ENCODE peak calls at places on chromosomes 11 and 22, in eight cellular contexts. One of them, this sample, is unnamed. For H3K4me1, the result is how much of the 10 kb centered on the place peaks cover.

GRCh38 chr11:63708764-63709163 is 27.5 kb downstream of the RTN3 start:
- DNase-seq in sigmoid colon: no peak
- DNase-seq in SK-N-SH: no peak
- DNase-seq in transverse colon: no peak
- DNase-seq in A549: no peak
- DNase-seq in ovary: no peak
- DNase-seq in stomach: no peak
- DNase-seq in HepG2: no peak
- DNase-seq in this sample: no peak

GRCh38 chr11:9922806-9923205 is 258.9 kb downstream of the SWAP70 start:
- DNase-seq in SK-N-SH: no peak
- DNase-seq in stomach: no peak
- DNase-seq in ovary: no peak
- DNase-seq in transverse colon: no peak
- DNase-seq in sigmoid colon: no peak
- DNase-seq in HepG2: no peak
- DNase-seq in A549: no peak
- DNase-seq in this sample: no peak

GRCh38 chr11:117686711-117687110 is 110.3 kb downstream of the DSCAML1 start:
- DNase-seq in HepG2: no peak
- DNase-seq in A549: no peak
- DNase-seq in stomach: no peak
- DNase-seq in sigmoid colon: no peak
- DNase-seq in ovary: no peak
- DNase-seq in transverse colon: no peak
- DNase-seq in SK-N-SH: no peak
- DNase-seq in this sample: no peak

GRCh38 chr11:65615950-65616574 is 486 bp downstream of the PCNX3 start:
- DNase-seq in transverse colon: no peak
- DNase-seq in HepG2: peak
- DNase-seq in ovary: no peak
- DNase-seq in stomach: peak
- DNase-seq in A549: peak
- DNase-seq in SK-N-SH: peak
- DNase-seq in sigmoid colon: no peak
- DNase-seq in this sample: no peak

GRCh38 chr11:78250099-78250498 is 61.4 kb downstream of the USP35 start:
- DNase-seq in sigmoid colon: no peak
- DNase-seq in ovary: no peak
- DNase-seq in A549: no peak
- DNase-seq in transverse colon: no peak
- DNase-seq in SK-N-SH: no peak
- DNase-seq in HepG2: no peak
- DNase-seq in stomach: no peak
- DNase-seq in this sample: no peak

GRCh38 chr11:31844351-31844750 is 33.2 kb upstream of the PAX6 start:
- DNase-seq in ovary: no peak
- DNase-seq in transverse colon: no peak
- DNase-seq in A549: no peak
- DNase-seq in HepG2: no peak
- DNase-seq in SK-N-SH: no peak
- DNase-seq in sigmoid colon: no peak
- DNase-seq in stomach: no peak
- DNase-seq in this sample: no peak

GRCh38 chr11:95788921-95789505 is 569 bp downstream of the FAM76B start:
- DNase-seq in sigmoid colon: no peak
- DNase-seq in A549: peak
- DNase-seq in transverse colon: peak
- DNase-seq in SK-N-SH: peak
- DNase-seq in ovary: no peak
- DNase-seq in stomach: no peak
- DNase-seq in HepG2: peak
- DNase-seq in this sample: peak

GRCh38 chr11:102061276-102061675 is 14.0 kb downstream of the CFAP300 start:
- DNase-seq in transverse colon: no peak
- DNase-seq in ovary: no peak
- DNase-seq in HepG2: peak
- DNase-seq in A549: no peak
- DNase-seq in stomach: no peak
- DNase-seq in sigmoid colon: no peak
- DNase-seq in SK-N-SH: no peak
- DNase-seq in this sample: no peak

GRCh38 chr11:121929581-121929980 is 186.4 kb downstream of the BLID start:
- DNase-seq in transverse colon: no peak
- DNase-seq in stomach: no peak
- DNase-seq in ovary: peak
- DNase-seq in A549: no peak
- DNase-seq in sigmoid colon: no peak
- DNase-seq in HepG2: peak
- DNase-seq in SK-N-SH: peak
- DNase-seq in this sample: no peak

GRCh38 chr22:49617264-49617663 is 210.4 kb downstream of the BRD1 start:
- DNase-seq in sigmoid colon: no peak
- DNase-seq in transverse colon: no peak
- DNase-seq in HepG2: no peak
- DNase-seq in SK-N-SH: no peak
- DNase-seq in ovary: no peak
- DNase-seq in stomach: no peak
- DNase-seq in A549: no peak
- DNase-seq in this sample: no peak

GRCh38 chr11:117814766-117815261 is 9.7 kb downstream of the FXYD2 start:
- DNase-seq in ovary: peak
- DNase-seq in stomach: peak
- DNase-seq in A549: no peak
- DNase-seq in SK-N-SH: no peak
- DNase-seq in transverse colon: peak
- DNase-seq in HepG2: peak
- DNase-seq in sigmoid colon: peak
- DNase-seq in this sample: peak

GRCh38 chr22:21760640-21761039 is 25.0 kb upstream of the YPEL1 start:
- DNase-seq in sigmoid colon: no peak
- DNase-seq in SK-N-SH: no peak
- DNase-seq in HepG2: no peak
- DNase-seq in A549: no peak
- DNase-seq in ovary: no peak
- DNase-seq in stomach: no peak
- DNase-seq in transverse colon: no peak
- DNase-seq in this sample: no peak

GRCh38 chr22:20296598-20296997 is 23.3 kb downstream of the DGCR6L start:
- DNase-seq in A549: no peak
- DNase-seq in sigmoid colon: no peak
- DNase-seq in ovary: no peak
- DNase-seq in SK-N-SH: no peak
- DNase-seq in HepG2: no peak
- DNase-seq in stomach: no peak
- DNase-seq in transverse colon: no peak
- DNase-seq in this sample: no peak

GRCh38 chr11:113398669-113399430 is 11.3 kb downstream of the ANKK1 start:
- DNase-seq in A549: no peak
- DNase-seq in SK-N-SH: no peak
- DNase-seq in sigmoid colon: no peak
- DNase-seq in transverse colon: no peak
- DNase-seq in stomach: no peak
- DNase-seq in ovary: no peak
- DNase-seq in HepG2: no peak
- DNase-seq in this sample: no peak

GRCh38 chr11:134139873-134140331 is 71.0 kb downstream of the JAM3 start:
- DNase-seq in SK-N-SH: peak
- DNase-seq in ovary: peak
- DNase-seq in A549: peak
- DNase-seq in stomach: peak
- DNase-seq in sigmoid colon: peak
- DNase-seq in HepG2: peak
- DNase-seq in transverse colon: peak
- DNase-seq in this sample: peak

GRCh38 chr11:57644748-57645715 is 4.7 kb downstream of the YPEL4 start:
- DNase-seq in transverse colon: peak
- DNase-seq in SK-N-SH: peak
- DNase-seq in ovary: peak
- DNase-seq in sigmoid colon: peak
- DNase-seq in stomach: peak
- DNase-seq in A549: peak
- DNase-seq in HepG2: peak
- DNase-seq in this sample: peak

GRCh38 chr11:31106326-31106725 is 263.2 kb downstream of the DCDC1 start:
- DNase-seq in stomach: no peak
- DNase-seq in A549: no peak
- DNase-seq in transverse colon: no peak
- DNase-seq in SK-N-SH: no peak
- DNase-seq in HepG2: no peak
- DNase-seq in sigmoid colon: no peak
- DNase-seq in ovary: no peak
- DNase-seq in this sample: no peak

GRCh38 chr11:117670924-117671323 is 126.1 kb downstream of the DSCAML1 start:
- DNase-seq in stomach: no peak
- DNase-seq in HepG2: no peak
- DNase-seq in ovary: no peak
- DNase-seq in SK-N-SH: no peak
- DNase-seq in A549: no peak
- DNase-seq in sigmoid colon: no peak
- DNase-seq in transverse colon: no peak
- DNase-seq in this sample: no peak

GRCh38 chr22:22156716-22157499 is 87.7 kb upstream of the VPREB1 start:
- DNase-seq in sigmoid colon: no peak
- DNase-seq in stomach: peak
- DNase-seq in A549: peak
- DNase-seq in SK-N-SH: peak
- DNase-seq in HepG2: peak
- DNase-seq in transverse colon: peak
- DNase-seq in ovary: no peak
- DNase-seq in this sample: no peak

DNA sequence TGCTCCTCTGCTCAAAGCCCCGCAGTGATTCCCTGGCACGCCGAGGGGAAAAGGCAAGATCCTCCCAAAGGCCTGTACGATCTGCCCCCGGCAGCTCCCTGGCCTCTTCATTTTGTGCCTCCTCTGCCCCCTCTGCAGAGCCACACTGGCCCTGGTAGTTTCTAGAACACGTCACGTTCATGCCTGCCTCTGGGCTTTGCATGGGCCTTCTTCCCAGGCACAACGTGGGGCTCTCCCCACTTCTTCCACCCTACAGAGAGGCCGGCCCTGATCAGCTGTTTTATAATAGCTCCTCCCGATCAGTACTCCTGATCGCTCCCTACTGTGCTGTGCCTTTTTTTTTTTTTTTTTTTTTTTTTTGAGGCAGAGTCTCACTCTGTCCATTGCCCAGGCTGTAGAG is 78.4 kb downstream of the PTPRJ start:
- DNase-seq in SK-N-SH: no peak
- DNase-seq in HepG2: no peak
- DNase-seq in transverse colon: no peak
- DNase-seq in ovary: no peak
- DNase-seq in stomach: no peak
- DNase-seq in A549: no peak
- DNase-seq in sigmoid colon: no peak
- DNase-seq in this sample: no peak
- H3K4me1 ChIP-seq in SK-N-SH: under half
- H3K4me1 ChIP-seq in HepG2: under half
- H3K4me1 ChIP-seq in transverse colon: under half
- H3K4me1 ChIP-seq in ovary: under half
- H3K4me1 ChIP-seq in stomach: half or more
- H3K4me1 ChIP-seq in A549: half or more
- H3K4me1 ChIP-seq in sigmoid colon: under half
- H3K4me1 ChIP-seq in this sample: under half

GRCh38 chr22:24063361-24063760 is 52.3 kb downstream of the CABIN1 start:
- DNase-seq in stomach: no peak
- DNase-seq in sigmoid colon: no peak
- DNase-seq in A549: no peak
- DNase-seq in transverse colon: no peak
- DNase-seq in HepG2: no peak
- DNase-seq in ovary: no peak
- DNase-seq in SK-N-SH: no peak
- DNase-seq in this sample: no peak

GRCh38 chr22:24059793-24060192 is 48.7 kb downstream of the CABIN1 start:
- DNase-seq in A549: no peak
- DNase-seq in sigmoid colon: no peak
- DNase-seq in HepG2: no peak
- DNase-seq in ovary: no peak
- DNase-seq in SK-N-SH: no peak
- DNase-seq in transverse colon: no peak
- DNase-seq in stomach: no peak
- DNase-seq in this sample: no peak

GRCh38 chr22:24061124-24061684 is 50.1 kb downstream of the CABIN1 start:
- DNase-seq in sigmoid colon: no peak
- DNase-seq in A549: no peak
- DNase-seq in ovary: no peak
- DNase-seq in transverse colon: no peak
- DNase-seq in HepG2: no peak
- DNase-seq in SK-N-SH: no peak
- DNase-seq in stomach: no peak
- DNase-seq in this sample: no peak

GRCh38 chr22:24059121-24059520 is 48.0 kb downstream of the CABIN1 start:
- DNase-seq in ovary: no peak
- DNase-seq in transverse colon: no peak
- DNase-seq in SK-N-SH: no peak
- DNase-seq in A549: no peak
- DNase-seq in stomach: no peak
- DNase-seq in HepG2: no peak
- DNase-seq in sigmoid colon: no peak
- DNase-seq in this sample: no peak

GRCh38 chr22:24060375-24060788 is 49.3 kb downstream of the CABIN1 start:
- DNase-seq in sigmoid colon: no peak
- DNase-seq in ovary: no peak
- DNase-seq in transverse colon: no peak
- DNase-seq in SK-N-SH: no peak
- DNase-seq in HepG2: no peak
- DNase-seq in A549: no peak
- DNase-seq in stomach: peak
- DNase-seq in this sample: peak
- TF ChIP-seq EP300 in sigmoid colon: no peak
- TF ChIP-seq EP300 in ovary: no peak
- TF ChIP-seq EP300 in transverse colon: no peak
- TF ChIP-seq EP300 in SK-N-SH: no peak
- TF ChIP-seq EP300 in HepG2: no peak
- TF ChIP-seq EP300 in A549: no peak
- TF ChIP-seq EP300 in stomach: no peak
- TF ChIP-seq EP300 in this sample: peak

DNA sequence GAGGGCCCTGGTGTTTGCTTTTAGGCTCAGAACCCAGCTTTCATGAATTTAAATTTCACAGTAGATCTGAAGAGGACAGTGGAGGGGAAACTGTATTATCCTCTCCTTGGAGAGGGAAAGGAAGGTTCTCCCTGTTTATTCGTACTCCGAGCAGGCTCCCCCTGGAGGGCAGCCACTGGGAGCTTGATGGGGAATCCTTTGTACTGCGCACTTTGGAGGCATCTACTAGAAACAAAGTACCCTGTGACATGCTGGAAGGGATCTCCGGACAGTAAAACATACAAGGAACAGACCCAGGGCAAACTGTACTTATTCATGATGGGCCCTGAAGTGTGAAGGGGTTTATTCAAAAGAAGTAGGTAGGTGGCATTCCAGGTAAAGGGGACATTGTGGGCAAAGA is 27.2 kb downstream of the NAV2 start:
- DNase-seq in stomach: no peak
- DNase-seq in A549: no peak
- DNase-seq in ovary: no peak
- DNase-seq in HepG2: peak
- DNase-seq in sigmoid colon: peak
- DNase-seq in SK-N-SH: no peak
- DNase-seq in transverse colon: peak
- DNase-seq in this sample: no peak
- TF ChIP-seq CTCF in stomach: no peak
- TF ChIP-seq CTCF in A549: peak
- TF ChIP-seq CTCF in ovary: no peak
- TF ChIP-seq CTCF in HepG2: no peak
- TF ChIP-seq CTCF in sigmoid colon: peak
- TF ChIP-seq CTCF in SK-N-SH: peak
- TF ChIP-seq CTCF in transverse colon: peak
- TF ChIP-seq CTCF in this sample: no peak

GRCh38 chr11:45931739-45932138 is 9.3 kb downstream of the LARGE2 start:
- DNase-seq in HepG2: no peak
- DNase-seq in transverse colon: no peak
- DNase-seq in sigmoid colon: no peak
- DNase-seq in SK-N-SH: no peak
- DNase-seq in A549: no peak
- DNase-seq in stomach: no peak
- DNase-seq in ovary: peak
- DNase-seq in this sample: no peak
- H3K4me1 ChIP-seq in HepG2: under half
- H3K4me1 ChIP-seq in transverse colon: under half
- H3K4me1 ChIP-seq in sigmoid colon: under half
- H3K4me1 ChIP-seq in SK-N-SH: under half
- H3K4me1 ChIP-seq in A549: under half
- H3K4me1 ChIP-seq in stomach: under half
- H3K4me1 ChIP-seq in ovary: under half
- H3K4me1 ChIP-seq in this sample: under half

This sample was measured in tibial nerve.